ENCODE peak calls at places on chromosomes 3 and 15, in five cellular contexts. One of them, this sample, is unnamed.

GRCh38 chr3:20225769-20226168 is 39.8 kb upstream of the SGO1 start:
- DNase-seq in suprapubic skin: no peak
- DNase-seq in HepG2: peak; percentile 56
- DNase-seq in prostate gland: no peak
- DNase-seq in upper lobe of left lung: no peak
- DNase-seq in this sample: no peak

GRCh38 chr3:147424325-147424910 is 15.3 kb downstream of the ZIC1 start:
- DNase-seq in suprapubic skin: no peak
- DNase-seq in HepG2: no peak
- DNase-seq in prostate gland: no peak
- DNase-seq in upper lobe of left lung: no peak
- DNase-seq in this sample: no peak

GRCh38 chr3:182981038-182981380 is 671 bp upstream of the DCUN1D1 start:
- DNase-seq in suprapubic skin: no peak
- DNase-seq in HepG2: no peak
- DNase-seq in prostate gland: no peak
- DNase-seq in upper lobe of left lung: no peak
- DNase-seq in this sample: no peak

GRCh38 chr3:145557405-145557804 is 603.6 kb downstream of the PLOD2 start:
- DNase-seq in suprapubic skin: no peak
- DNase-seq in HepG2: no peak
- DNase-seq in prostate gland: no peak
- DNase-seq in upper lobe of left lung: no peak
- DNase-seq in this sample: no peak

GRCh38 chr3:172040976-172041963 is 1.9 kb downstream of the FNDC3B start:
- DNase-seq in suprapubic skin: no peak
- DNase-seq in HepG2: no peak
- DNase-seq in prostate gland: peak; percentile 19
- DNase-seq in upper lobe of left lung: no peak
- DNase-seq in this sample: peak; percentile 49

GRCh38 chr15:54803139-54803808 is 393.5 kb downstream of the RSL24D1 start:
- DNase-seq in suprapubic skin: no peak
- DNase-seq in HepG2: no peak
- DNase-seq in prostate gland: no peak
- DNase-seq in upper lobe of left lung: peak; percentile 23
- DNase-seq in this sample: no peak

GRCh38 chr15:87961851-87962816 is 294.4 kb downstream of the NTRK3 start:
- DNase-seq in suprapubic skin: peak; percentile 31
- DNase-seq in HepG2: no peak
- DNase-seq in prostate gland: no peak
- DNase-seq in upper lobe of left lung: no peak
- DNase-seq in this sample: no peak

GRCh38 chr3:184262166-184262926 is 993 bp upstream of the CAMK2N2 start:
- DNase-seq in suprapubic skin: no peak
- DNase-seq in HepG2: no peak
- DNase-seq in prostate gland: no peak
- DNase-seq in upper lobe of left lung: no peak
- DNase-seq in this sample: no peak

GRCh38 chr15:90667063-90667754 is 49.9 kb upstream of the BLM start:
- DNase-seq in suprapubic skin: no peak
- DNase-seq in HepG2: no peak
- DNase-seq in prostate gland: no peak
- DNase-seq in upper lobe of left lung: no peak
- DNase-seq in this sample: no peak

GRCh38 chr3:138898301-138898700 is 48.6 kb downstream of the FOXL2 start:
- DNase-seq in suprapubic skin: no peak
- DNase-seq in HepG2: no peak
- DNase-seq in prostate gland: no peak
- DNase-seq in upper lobe of left lung: no peak
- DNase-seq in this sample: no peak

GRCh38 chr3:66053009-66053782 is 14.5 kb upstream of the MAGI1 start:
- DNase-seq in suprapubic skin: no peak
- DNase-seq in HepG2: no peak
- DNase-seq in prostate gland: no peak
- DNase-seq in upper lobe of left lung: peak; percentile 57
- DNase-seq in this sample: no peak

GRCh38 chr15:71078506-71079207 is 36.6 kb upstream of the THSD4 start:
- DNase-seq in suprapubic skin: no peak
- DNase-seq in HepG2: no peak
- DNase-seq in prostate gland: no peak
- DNase-seq in upper lobe of left lung: no peak
- DNase-seq in this sample: no peak

GRCh38 chr3:40763812-40764211 is 239.1 kb downstream of the ZNF621 start:
- DNase-seq in suprapubic skin: no peak
- DNase-seq in HepG2: no peak
- DNase-seq in prostate gland: no peak
- DNase-seq in upper lobe of left lung: no peak
- DNase-seq in this sample: no peak

GRCh38 chr3:30042274-30042859 is 564.0 kb upstream of the TGFBR2 start:
- DNase-seq in suprapubic skin: no peak
- DNase-seq in HepG2: peak; percentile 66
- DNase-seq in prostate gland: peak; percentile 49
- DNase-seq in upper lobe of left lung: peak; percentile 37
- DNase-seq in this sample: peak; percentile 68

GRCh38 chr3:32118215-32118614 is 11.8 kb downstream of the GPD1L start:
- DNase-seq in suprapubic skin: no peak
- DNase-seq in HepG2: no peak
- DNase-seq in prostate gland: no peak
- DNase-seq in upper lobe of left lung: no peak
- DNase-seq in this sample: no peak

GRCh38 chr15:64029633-64030032 is 16.7 kb downstream of the DAPK2 start:
- DNase-seq in suprapubic skin: no peak
- DNase-seq in HepG2: no peak
- DNase-seq in prostate gland: no peak
- DNase-seq in upper lobe of left lung: no peak
- DNase-seq in this sample: no peak

GRCh38 chr3:114496021-114496434 is 202.2 kb downstream of the TIGIT start:
- DNase-seq in suprapubic skin: no peak
- DNase-seq in HepG2: peak; percentile 10
- DNase-seq in prostate gland: no peak
- DNase-seq in upper lobe of left lung: no peak
- DNase-seq in this sample: no peak

GRCh38 chr3:115148142-115148790 is 1.2 kb upstream of the ZBTB20 start:
- DNase-seq in suprapubic skin: no peak
- DNase-seq in HepG2: no peak
- DNase-seq in prostate gland: no peak
- DNase-seq in upper lobe of left lung: no peak
- DNase-seq in this sample: no peak

GRCh38 chr3:185065059-185065458 is 87.8 kb downstream of the C3orf70 start:
- DNase-seq in suprapubic skin: no peak
- DNase-seq in HepG2: no peak
- DNase-seq in prostate gland: no peak
- DNase-seq in upper lobe of left lung: no peak
- DNase-seq in this sample: no peak

GRCh38 chr15:42911058-42911592 is 9.5 kb downstream of the TTBK2 start:
- DNase-seq in suprapubic skin: no peak
- DNase-seq in HepG2: no peak
- DNase-seq in prostate gland: no peak
- DNase-seq in upper lobe of left lung: no peak
- DNase-seq in this sample: no peak

GRCh38 chr3:56879453-56880224 is 77.9 kb upstream of the ARHGEF3 start:
- DNase-seq in suprapubic skin: no peak
- DNase-seq in HepG2: no peak
- DNase-seq in prostate gland: no peak
- DNase-seq in upper lobe of left lung: no peak
- DNase-seq in this sample: no peak

GRCh38 chr3:169662215-169663070 is 1.1 kb downstream of the MECOM start:
- DNase-seq in suprapubic skin: no peak
- DNase-seq in HepG2: peak; percentile 66
- DNase-seq in prostate gland: peak; percentile 67
- DNase-seq in upper lobe of left lung: peak; percentile 85
- DNase-seq in this sample: peak; percentile 80

GRCh38 chr3:124034016-124034808 is 42.3 kb upstream of the ROPN1 start:
- DNase-seq in suprapubic skin: no peak
- DNase-seq in HepG2: no peak
- DNase-seq in prostate gland: no peak
- DNase-seq in upper lobe of left lung: no peak
- DNase-seq in this sample: peak; percentile 24

GRCh38 chr3:143163562-143163961 is 44.0 kb downstream of the CHST2 start:
- DNase-seq in suprapubic skin: no peak
- DNase-seq in HepG2: no peak
- DNase-seq in prostate gland: no peak
- DNase-seq in upper lobe of left lung: no peak
- DNase-seq in this sample: no peak

GRCh38 chr3:46926871-46927717 is 49.5 kb downstream of the CCDC12 start:
- DNase-seq in suprapubic skin: no peak
- DNase-seq in HepG2: no peak
- DNase-seq in prostate gland: no peak
- DNase-seq in upper lobe of left lung: no peak
- DNase-seq in this sample: peak; percentile 47
- H3K4me3 ChIP-seq in suprapubic skin: no peak overlapping the region
- H3K4me3 ChIP-seq in HepG2: no peak overlapping the region
- H3K4me3 ChIP-seq in prostate gland: no peak overlapping the region
- H3K4me3 ChIP-seq in upper lobe of left lung: no peak overlapping the region
- H3K4me3 ChIP-seq in this sample: no peak overlapping the region

DNA sequence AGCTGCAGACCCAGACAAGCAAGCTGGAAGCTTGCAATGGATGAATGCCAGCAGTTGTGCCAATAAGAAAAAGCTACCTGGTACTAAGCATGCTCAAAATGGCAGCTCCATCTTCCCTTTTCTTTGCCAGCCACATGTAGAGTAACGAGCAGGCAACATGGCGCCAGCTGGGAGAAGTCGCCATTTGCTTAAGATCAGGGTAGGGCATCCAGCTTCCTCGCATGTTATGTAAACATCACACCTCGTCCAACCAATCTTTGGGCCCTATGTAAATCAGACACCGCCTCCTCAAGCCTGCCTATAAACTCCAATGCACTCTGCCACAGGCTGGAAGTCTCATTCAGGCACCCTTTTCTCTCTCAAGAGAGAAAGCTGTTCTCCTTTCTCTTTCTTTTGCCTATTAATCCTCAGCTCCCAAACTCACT is 973.9 kb downstream of the FHIT start:
- DNase-seq in suprapubic skin: no peak
- DNase-seq in HepG2: no peak
- DNase-seq in prostate gland: peak; percentile 9
- DNase-seq in upper lobe of left lung: no peak
- DNase-seq in this sample: no peak
- TF ChIP-seq POLR2AphosphoS5 in suprapubic skin: no peak
- TF ChIP-seq POLR2AphosphoS5 in HepG2: no peak
- TF ChIP-seq POLR2AphosphoS5 in prostate gland: no peak
- TF ChIP-seq POLR2AphosphoS5 in upper lobe of left lung: no peak
- TF ChIP-seq POLR2AphosphoS5 in this sample: no peak

GRCh38 chr3:187040637-187041361 is 98.5 kb downstream of the RPL39L start:
- DNase-seq in suprapubic skin: no peak
- DNase-seq in HepG2: peak; percentile 83
- DNase-seq in prostate gland: no peak
- DNase-seq in upper lobe of left lung: no peak
- DNase-seq in this sample: no peak

GRCh38 chr3:187039723-187040414 is 99.4 kb downstream of the RPL39L start:
- DNase-seq in suprapubic skin: no peak
- DNase-seq in HepG2: peak; percentile 61
- DNase-seq in prostate gland: no peak
- DNase-seq in upper lobe of left lung: no peak
- DNase-seq in this sample: peak; percentile 63

GRCh38 chr3:187041362-187042061 is 97.8 kb downstream of the RPL39L start:
- DNase-seq in suprapubic skin: no peak
- DNase-seq in HepG2: peak; percentile 97
- DNase-seq in prostate gland: no peak
- DNase-seq in upper lobe of left lung: no peak
- DNase-seq in this sample: no peak

GRCh38 chr3:187036394-187036793 is 102.9 kb downstream of the RPL39L start:
- DNase-seq in suprapubic skin: no peak
- DNase-seq in HepG2: no peak
- DNase-seq in prostate gland: no peak
- DNase-seq in upper lobe of left lung: no peak
- DNase-seq in this sample: no peak

DNA sequence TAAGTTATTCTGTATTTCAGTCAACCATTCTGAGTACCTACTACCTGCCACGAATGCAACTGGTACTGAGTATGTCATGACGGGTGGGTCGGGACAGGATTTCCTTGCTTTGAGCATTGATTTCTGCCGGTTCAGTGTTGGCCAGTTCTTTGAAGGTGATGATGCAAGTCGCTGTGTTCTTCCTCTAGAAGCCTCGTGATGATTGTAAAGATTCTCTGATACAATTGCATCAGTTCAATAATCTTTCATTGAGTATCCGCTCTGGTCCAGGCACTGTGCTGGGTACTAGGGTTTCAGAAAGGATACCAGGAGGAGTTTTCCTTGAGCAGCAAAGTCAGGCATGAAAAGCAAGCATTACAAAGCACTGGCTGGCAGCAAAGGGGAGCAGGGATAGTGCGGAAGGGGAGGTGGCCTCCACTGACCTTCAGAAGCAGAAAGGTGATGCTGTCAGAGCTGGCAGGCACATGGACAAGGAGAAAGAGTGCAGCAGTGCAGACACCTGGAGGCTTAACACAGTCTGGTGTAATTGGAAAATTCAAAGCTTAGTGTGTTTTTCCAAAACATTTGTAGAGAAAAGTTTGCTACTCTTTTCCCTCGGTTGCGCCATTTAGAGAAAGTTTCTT is 100.1 kb downstream of the RPL39L start:
- DNase-seq in suprapubic skin: no peak
- DNase-seq in HepG2: peak; percentile 73
- DNase-seq in prostate gland: no peak
- DNase-seq in upper lobe of left lung: no peak
- DNase-seq in this sample: no peak
- TF ChIP-seq POLR2A in suprapubic skin: no peak
- TF ChIP-seq POLR2A in HepG2: peak; percentile 72
- TF ChIP-seq POLR2A in prostate gland: no peak
- TF ChIP-seq POLR2A in upper lobe of left lung: no peak
- TF ChIP-seq POLR2A in this sample: no peak

GRCh38 chr3:192830279-192831110 is 87.2 kb downstream of the MB21D2 start:
- DNase-seq in suprapubic skin: no peak
- DNase-seq in HepG2: no peak
- DNase-seq in prostate gland: no peak
- DNase-seq in upper lobe of left lung: no peak
- DNase-seq in this sample: no peak
- H3K4me3 ChIP-seq in suprapubic skin: no peak overlapping the region
- H3K4me3 ChIP-seq in HepG2: no peak overlapping the region
- H3K4me3 ChIP-seq in prostate gland: no peak overlapping the region
- H3K4me3 ChIP-seq in upper lobe of left lung: no peak overlapping the region
- H3K4me3 ChIP-seq in this sample: no peak overlapping the region

DNA sequence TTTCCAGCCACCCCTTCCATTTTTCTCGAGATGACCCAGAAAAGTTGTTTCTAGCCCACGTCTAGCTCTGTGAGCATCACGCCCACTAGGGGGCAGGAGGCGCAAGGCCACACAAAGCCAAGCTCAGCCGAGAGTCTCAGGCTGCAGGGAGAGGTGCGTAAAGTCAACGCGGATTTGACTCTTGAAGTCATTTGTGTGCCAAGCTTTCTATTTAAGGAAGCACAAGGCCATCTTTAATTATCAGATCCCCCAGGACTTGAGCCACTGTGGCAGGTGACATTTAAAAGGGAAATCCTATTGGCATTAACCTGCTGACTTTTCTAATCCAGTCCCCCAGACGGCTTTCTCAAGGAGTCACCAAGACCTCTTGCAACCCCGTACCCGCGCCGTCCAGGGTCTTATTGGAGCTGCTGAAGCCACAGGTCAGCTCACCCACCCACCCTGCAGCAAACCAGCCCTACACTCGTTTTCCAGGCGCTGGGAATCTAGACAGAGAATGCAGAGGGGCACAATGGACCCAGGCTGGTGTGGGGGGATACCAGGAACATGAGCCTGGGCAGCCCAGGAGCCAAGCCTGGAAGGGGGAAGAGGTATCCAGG is 62.1 kb downstream of the CAPN7 start:
- DNase-seq in suprapubic skin: peak; percentile 91
- DNase-seq in HepG2: peak; percentile 59
- DNase-seq in prostate gland: peak; percentile 77
- DNase-seq in upper lobe of left lung: peak; percentile 91
- DNase-seq in this sample: peak; percentile 88
- TF ChIP-seq POLR2AphosphoS5 in suprapubic skin: no peak
- TF ChIP-seq POLR2AphosphoS5 in HepG2: no peak
- TF ChIP-seq POLR2AphosphoS5 in prostate gland: peak; percentile 65
- TF ChIP-seq POLR2AphosphoS5 in upper lobe of left lung: peak; percentile 5
- TF ChIP-seq POLR2AphosphoS5 in this sample: no peak